ENCODE peak calls at places on chromosome 12, in five cellular contexts. B is fibroblast of mammary gland, K is left lung, M is astrocyte of the spinal cord, P is body of pancreas. T is an unnamed sample.

GRCh38 chr12:104219361-104219892 is 3.8 kb downstream of the TXNRD1 start:
- DNase-seq in B (peak), K (no peak), M (peak), P (no peak), T (peak)

GRCh38 chr12:6915789-6916285 is 1.5 kb downstream of the ENO2 start:
- DNase-seq in B (no peak), K (no peak), M (no peak), P (no peak), T (no peak)

GRCh38 chr12:63885401-63885800 is 40.9 kb downstream of the SRGAP1 start:
- DNase-seq in B (no peak), K (no peak), M (no peak), P (no peak), T (no peak)

GRCh38 chr12:25852792-25853191 is 105.7 kb upstream of the RASSF8 start:
- DNase-seq in B (peak), K (no peak), M (peak), P (no peak), T (peak)

GRCh38 chr12:49615725-49616124 is 7.6 kb upstream of the PRPF40B start:
- DNase-seq in B (peak), K (no peak), M (no peak), P (no peak), T (peak)

GRCh38 chr12:110575326-110575725 is 7.8 kb downstream of the PPTC7 start:
- DNase-seq in B (peak), K (no peak), M (no peak), P (no peak), T (no peak)

GRCh38 chr12:11022520-11022919 is at the start of gene TAS2R19:
- DNase-seq in B (no peak), K (no peak), M (no peak), P (no peak), T (no peak)

GRCh38 chr12:58818546-58818945 is 101.8 kb downstream of the LRIG3 start:
- DNase-seq in B (peak), K (no peak), M (peak), P (no peak), T (no peak)

GRCh38 chr12:4252595-4252994 is 21.0 kb upstream of the CCND2 start:
- DNase-seq in B (no peak), K (no peak), M (no peak), P (no peak), T (no peak)

GRCh38 chr12:118063567-118064391 is 2.8 kb upstream of the WSB2 start:
- DNase-seq in B (no peak), K (no peak), M (peak), P (no peak), T (peak)

GRCh38 chr12:117857632-117858274 is 111.0 kb downstream of the KSR2 start:
- DNase-seq in B (peak), K (no peak), M (peak), P (peak), T (peak)

GRCh38 chr12:104999347-104999685 is 13.2 kb downstream of the NOPCHAP1 start:
- DNase-seq in B (no peak), K (no peak), M (no peak), P (no peak), T (no peak)

GRCh38 chr12:132422057-132423043 is 67.6 kb upstream of the FBRSL1 start:
- DNase-seq in B (no peak), K (peak), M (peak), P (no peak), T (no peak)

GRCh38 chr12:90945070-90945649 is 9.8 kb downstream of the CCER1 start:
- DNase-seq in B (peak), K (no peak), M (peak), P (no peak), T (peak)

GRCh38 chr12:20757-21156 is 45.8 kb upstream of the IQSEC3 start:
- DNase-seq in B (no peak), K (peak), M (no peak), P (no peak), T (no peak)

GRCh38 chr12:47362131-47362686 is 282.4 kb upstream of the AMIGO2 start:
- DNase-seq in B (no peak), K (no peak), M (no peak), P (no peak), T (no peak)

GRCh38 chr12:47938093-47938492 is 25.3 kb upstream of the TMEM106C start:
- DNase-seq in B (peak), K (no peak), M (peak), P (no peak), T (no peak)

DNA sequence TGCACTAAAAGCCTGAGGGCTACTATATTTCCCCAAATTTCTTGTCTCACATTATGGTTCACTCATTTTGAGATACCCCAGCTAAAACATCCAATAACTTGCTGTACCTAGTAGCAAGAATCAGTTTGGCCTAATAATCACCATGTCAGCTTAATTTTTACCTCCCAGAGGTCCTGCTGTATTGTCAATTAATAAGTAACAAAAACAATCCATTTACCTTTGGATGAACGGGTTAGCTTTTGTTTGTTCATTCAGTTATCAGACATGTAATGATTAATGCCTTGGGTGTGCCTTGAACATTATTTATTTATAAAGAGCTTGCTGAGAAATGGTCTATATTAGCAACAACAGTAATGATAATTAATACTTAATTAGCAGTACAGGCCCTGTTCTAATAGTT is 57.0 kb downstream of the MON2 start:
- DNase-seq in B (no peak), K (no peak), M (no peak), P (no peak), T (no peak)
- TF ChIP-seq CTCF in B (no peak), K (no peak), M (no peak), P (no peak), T (no peak)

DNA sequence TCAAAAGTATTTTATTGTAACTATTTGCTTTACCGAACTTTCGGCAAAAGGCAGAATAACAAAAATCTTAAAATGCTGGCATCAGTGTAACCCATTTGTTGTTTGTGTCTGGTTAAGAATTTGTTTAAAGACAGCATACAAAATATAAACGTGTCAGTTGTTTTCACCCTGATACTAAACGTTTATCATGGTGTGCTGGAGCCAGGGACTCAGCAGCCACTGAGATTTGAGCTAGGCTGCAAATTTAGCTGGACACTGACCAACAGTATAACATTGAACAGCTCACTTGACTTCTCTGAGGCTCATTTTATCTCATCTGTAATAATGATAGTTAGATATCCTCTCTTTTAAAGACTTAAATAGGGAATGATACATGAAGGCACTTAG is 183.7 kb downstream of the TMTC3 start:
- DNase-seq in B (peak), K (no peak), M (no peak), P (no peak), T (peak)
- H3K4me3 ChIP-seq in B (no peak), K (no peak), M (no peak), P (no peak), T (no peak)

DNA sequence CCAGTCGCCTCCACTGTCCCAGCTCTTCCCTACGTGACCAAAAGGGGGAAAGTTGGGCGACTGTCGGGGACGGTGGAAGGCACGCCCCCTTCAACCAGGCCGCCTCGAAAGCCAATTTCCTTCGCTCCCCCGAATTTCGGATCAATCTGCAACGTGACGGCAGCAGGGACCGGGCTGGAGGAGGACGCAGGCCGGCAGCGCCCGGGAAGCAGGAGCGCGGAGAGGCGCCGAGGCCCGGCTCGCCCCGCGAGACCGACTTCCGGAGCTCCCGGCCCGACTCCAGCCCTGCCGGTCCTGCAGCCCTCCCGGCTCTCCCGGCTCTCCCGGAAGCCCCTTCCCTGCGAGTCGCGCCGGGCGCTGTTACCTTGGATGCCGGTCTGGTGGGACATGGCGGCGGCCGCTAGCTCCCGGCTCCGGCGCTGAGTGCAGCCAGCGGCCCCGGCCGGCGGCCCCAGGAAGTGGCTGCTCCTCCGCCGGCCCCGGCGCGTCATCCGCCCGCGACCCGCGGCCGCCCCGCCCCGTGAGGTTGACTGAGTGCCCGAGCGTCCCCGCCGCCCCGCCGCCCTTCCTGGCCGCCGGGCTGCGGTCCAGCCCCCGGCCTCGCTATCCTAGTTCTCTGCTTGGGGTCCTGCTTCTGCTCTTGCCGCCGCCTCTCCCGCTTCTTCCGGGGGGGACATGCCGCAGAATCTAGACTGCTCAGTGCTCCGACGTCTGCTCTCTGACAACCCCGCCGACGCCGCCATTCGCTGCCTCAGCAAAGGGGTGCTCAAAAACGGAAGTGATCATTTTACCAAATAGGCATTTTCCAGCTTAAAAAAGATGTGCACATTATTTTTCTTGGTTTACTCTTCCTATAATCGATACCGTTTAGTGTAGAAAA is at the start of gene TWF1:
- DNase-seq in B (peak), K (peak), M (peak), P (peak), T (peak)
- TF ChIP-seq CTCF in B (peak), K (peak), M (peak), P (peak), T (peak)

GRCh38 chr12:76864791-76865400 is 13.9 kb downstream of the CSRP2 start:
- DNase-seq in B (no peak), K (no peak), M (peak), P (no peak), T (no peak)
- H3K4me3 ChIP-seq in B (no peak), K (no peak), M (no peak), P (no peak), T (no peak)

DNA sequence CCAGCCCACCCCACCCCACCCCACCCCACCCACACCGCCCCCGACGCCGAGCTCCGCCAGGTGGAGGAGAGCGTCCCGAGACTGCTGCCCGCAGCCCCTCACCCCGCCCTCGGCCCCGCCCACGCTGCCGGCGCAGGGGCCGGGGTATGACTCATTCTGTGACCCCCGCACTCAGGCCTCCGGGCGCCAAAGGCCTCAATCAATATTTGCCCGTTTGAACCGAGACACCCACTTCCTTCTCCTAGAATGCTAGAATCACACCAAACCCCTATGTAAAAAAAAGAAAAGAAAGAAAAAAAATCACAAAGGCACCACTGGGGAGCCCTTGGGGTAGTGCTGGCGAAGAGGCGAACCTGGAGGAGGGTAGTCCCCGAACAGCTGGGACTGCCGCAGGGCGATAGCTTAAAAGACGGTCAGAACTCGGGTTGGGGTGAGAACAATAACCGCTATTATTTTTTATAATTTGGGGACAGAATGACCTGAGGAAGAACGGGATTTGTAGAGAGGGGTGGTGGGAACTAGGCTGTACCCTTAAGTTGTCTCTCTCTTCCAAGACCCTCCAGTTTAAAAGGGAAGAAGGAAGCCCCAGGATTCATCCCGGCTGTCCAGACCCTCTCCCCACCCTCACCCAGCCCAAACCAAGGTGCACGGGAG is 894 bp downstream of the KRT8 start:
- DNase-seq in B (peak), K (peak), M (peak), P (peak), T (peak)
- TF ChIP-seq CTCF in B (no peak), K (no peak), M (no peak), P (no peak), T (no peak)

GRCh38 chr12:8692573-8692972 is 5.2 kb upstream of the RIMKLB start:
- DNase-seq in B (peak), K (no peak), M (peak), P (no peak), T (peak)
- H3K4me3 ChIP-seq in B (no peak), K (no peak), M (no peak), P (no peak), T (no peak)

GRCh38 chr12:89540586-89540985 is 14.7 kb upstream of the POC1B start:
- DNase-seq in B (no peak), K (no peak), M (no peak), P (no peak), T (no peak)

GRCh38 chr12:89542912-89543592 is 17.2 kb upstream of the POC1B start:
- DNase-seq in B (peak), K (no peak), M (peak), P (peak), T (peak)

GRCh38 chr12:89538902-89539301 is 13.1 kb upstream of the POC1B start:
- DNase-seq in B (no peak), K (no peak), M (no peak), P (no peak), T (no peak)

GRCh38 chr12:89537389-89537788 is 11.5 kb upstream of the POC1B start:
- DNase-seq in B (no peak), K (no peak), M (no peak), P (no peak), T (no peak)

DNA sequence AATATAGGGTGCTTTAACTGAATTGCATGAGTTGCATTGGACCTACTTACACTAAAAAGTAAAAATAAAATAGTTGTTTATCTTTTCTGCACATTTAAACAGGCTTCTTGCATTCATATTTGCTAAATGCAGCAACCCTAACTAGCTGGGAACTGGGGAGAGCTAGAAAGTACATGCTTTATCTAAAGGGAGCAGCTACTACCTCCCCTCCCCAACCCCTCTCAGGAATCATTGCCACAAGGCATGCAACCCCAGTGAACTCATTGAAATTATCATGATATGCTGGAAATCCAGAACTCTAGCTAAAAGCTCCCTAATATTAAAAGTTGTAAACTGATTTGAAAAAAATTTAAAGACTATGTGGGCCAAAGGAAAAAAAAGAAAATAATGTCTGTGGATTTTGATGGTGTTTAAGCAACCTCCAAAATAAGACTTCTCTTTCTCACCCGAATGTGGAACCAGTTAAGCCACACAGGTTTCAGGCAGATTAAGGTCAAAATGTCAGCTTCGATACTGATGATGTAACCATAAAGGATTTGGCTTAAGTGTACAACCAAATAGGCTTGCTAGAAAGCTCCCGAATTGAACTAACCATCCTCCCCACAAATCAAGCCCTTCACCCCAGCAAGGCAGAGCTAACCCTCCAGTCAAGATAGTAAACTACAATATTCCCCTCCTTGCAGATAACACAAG is 13.7 kb upstream of the POC1B start:
- DNase-seq in B (no peak), K (no peak), M (no peak), P (no peak), T (no peak)
- TF ChIP-seq CTCF in B (no peak), K (no peak), M (no peak), P (no peak), T (no peak)

T was measured in fibroblast of pulmonary artery.